ENCODE peak calls at places on chromosomes 2 and 18, in four cellular contexts. Y is GM12892, X is SK-N-SH, H is K562. K is an unnamed sample.
A peak's percentile ranks its signal among the peaks of the same experiment; 100 is the strongest.

GRCh38 chr2:48457227-48457626 is 72.7 kb upstream of the STON1 start:
- DNase-seq in Y (no peak), X (no peak), H (no peak), K (no peak)

GRCh38 chr2:219385958-219386520 is 1.7 kb downstream of the DNPEP start:
- DNase-seq in Y (no peak), X (no peak), H (no peak), K (no peak)

GRCh38 chr2:23423062-23423872 is 38.3 kb downstream of the KLHL29 start:
- DNase-seq in Y (no peak), X (peak; percentile 30), H (no peak), K (no peak)

GRCh38 chr18:45997689-45998088 is 30.6 kb upstream of the EPG5 start:
- DNase-seq in Y (peak; percentile 15), X (no peak), H (no peak), K (peak; percentile 35)

GRCh38 chr2:37576831-37577230 is 94.6 kb downstream of the CDC42EP3 start:
- DNase-seq in Y (no peak), X (no peak), H (no peak), K (no peak)

GRCh38 chr18:417495-417894 is 83.0 kb downstream of the COLEC12 start:
- DNase-seq in Y (no peak), X (no peak), H (no peak), K (no peak)

GRCh38 chr2:111139637-111140317 is 19.1 kb downstream of the BCL2L11 start:
- DNase-seq in Y (no peak), X (no peak), H (no peak), K (no peak)

GRCh38 chr18:10579079-10579867 is 53.4 kb downstream of the NAPG start:
- DNase-seq in Y (no peak), X (no peak), H (peak; percentile 12), K (no peak)

GRCh38 chr2:118387509-118387908 is 299.2 kb downstream of the INSIG2 start:
- DNase-seq in Y (no peak), X (no peak), H (no peak), K (no peak)

GRCh38 chr2:235091983-235092382 is 140.2 kb downstream of the SH3BP4 start:
- DNase-seq in Y (no peak), X (no peak), H (no peak), K (no peak)

GRCh38 chr18:48781041-48781989 is 169.4 kb downstream of the SMAD7 start:
- DNase-seq in Y (no peak), X (peak; percentile 91), H (peak; percentile 95), K (no peak)

GRCh38 chr18:58657081-58657480 is 14.2 kb upstream of the MALT1 start:
- DNase-seq in Y (no peak), X (no peak), H (no peak), K (no peak)

GRCh38 chr2:177728920-177729319 is 336.3 kb downstream of the AGPS start:
- DNase-seq in Y (no peak), X (no peak), H (no peak), K (no peak)

GRCh38 chr2:8310557-8311455 is 371.1 kb upstream of the ID2 start:
- DNase-seq in Y (no peak), X (no peak), H (no peak), K (no peak)

GRCh38 chr2:62197017-62197586 is 1.2 kb downstream of the B3GNT2 start:
- DNase-seq in Y (no peak), X (peak; percentile 68), H (no peak), K (no peak)

GRCh38 chr18:30971338-30971956 is 71.1 kb downstream of the DSC3 start:
- DNase-seq in Y (no peak), X (peak; percentile 14), H (peak; percentile 20), K (no peak)

GRCh38 chr18:5287854-5288253 is 7.7 kb downstream of the ZBTB14 start:
- DNase-seq in Y (no peak), X (no peak), H (no peak), K (no peak)

GRCh38 chr2:40282428-40282827 is 169.5 kb downstream of the SLC8A1 start:
- DNase-seq in Y (no peak), X (no peak), H (no peak), K (no peak)

GRCh38 chr2:181575650-181576025 is 81.3 kb downstream of the CERKL start:
- DNase-seq in Y (no peak), X (no peak), H (no peak), K (no peak)

GRCh38 chr2:216539120-216539519 is 40.5 kb downstream of the RPL37A start:
- DNase-seq in Y (no peak), X (no peak), H (no peak), K (no peak)

GRCh38 chr2:218984239-218985020 is 554 bp downstream of the FEV start:
- DNase-seq in Y (no peak), X (peak; percentile 78), H (no peak), K (peak; percentile 35)

GRCh38 chr18:63831080-63831788 is 56.0 kb downstream of the SERPINB7 start:
- DNase-seq in Y (peak; percentile 15), X (no peak), H (no peak), K (no peak)

GRCh38 chr2:101295895-101296294 is 12.6 kb downstream of the RNF149 start:
- DNase-seq in Y (no peak), X (no peak), H (no peak), K (no peak)

GRCh38 chr18:36630917-36631316 is 197.9 kb downstream of the TPGS2 start:
- DNase-seq in Y (no peak), X (no peak), H (no peak), K (no peak)

GRCh38 chr2:57802243-57802642 is 244.4 kb upstream of the VRK2 start:
- DNase-seq in Y (no peak), X (no peak), H (no peak), K (no peak)

GRCh38 chr2:1795842-1796580 is 51.7 kb upstream of the PXDN start:
- DNase-seq in Y (no peak), X (no peak), H (no peak), K (no peak)

GRCh38 chr2:32064021-32064678 is 794 bp downstream of the SPAST start:
- DNase-seq in Y (peak; percentile 23), X (peak; percentile 55), H (peak; percentile 48), K (no peak)
- TF ChIP-seq POLR2AphosphoS5 in Y (peak; percentile 43), X (no peak), H (no peak), K (peak; percentile 71)

GRCh38 chr18:3248062-3248669 is 565 bp downstream of the MYL12A start:
- DNase-seq in Y (no peak), X (no peak), H (no peak), K (no peak)

GRCh38 chr18:3247243-3248061 is at the start of gene MYL12A:
- DNase-seq in Y (peak; percentile 81), X (peak; percentile 96), H (peak; percentile 97), K (peak; percentile 80)

GRCh38 chr18:3250237-3251107 is 2.9 kb downstream of the MYL12A start:
- DNase-seq in Y (no peak), X (no peak), H (no peak), K (no peak)

GRCh38 chr18:3246636-3247242 is 862 bp upstream of the MYL12A start:
- DNase-seq in Y (no peak), X (no peak), H (peak; percentile 80), K (no peak)

DNA sequence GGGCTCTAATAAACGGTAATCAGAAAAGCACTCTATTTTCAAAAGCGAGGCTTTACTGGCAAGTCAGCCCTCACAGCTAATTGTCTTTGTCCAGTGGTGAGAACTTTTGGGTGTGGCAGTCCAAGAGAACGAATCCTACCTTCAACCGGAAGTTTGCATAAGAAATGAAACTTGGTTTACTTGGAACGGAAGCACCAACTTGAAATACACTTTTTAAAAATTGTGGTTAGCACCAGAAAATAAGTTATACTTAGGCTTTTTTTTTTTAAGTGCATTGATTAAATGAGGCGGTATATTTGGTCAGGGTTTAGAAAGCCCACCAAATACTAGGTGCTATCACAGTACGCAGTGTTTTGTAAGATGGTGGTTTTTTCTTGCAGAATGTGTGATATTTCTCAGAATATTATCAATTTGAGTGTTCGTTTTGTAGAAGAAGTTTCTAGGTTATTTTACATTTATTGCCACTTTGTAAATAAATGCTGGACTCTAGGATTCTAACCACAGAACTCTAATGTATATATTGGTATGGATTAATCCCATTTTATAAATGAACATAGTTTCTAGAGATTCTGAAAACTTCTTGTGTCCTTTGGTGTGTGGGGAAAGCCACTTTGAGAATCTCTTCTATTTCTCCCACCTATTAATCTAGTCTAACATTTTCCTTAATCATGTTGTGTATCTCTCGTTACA is 1.2 kb downstream of the MYL12A start:
- DNase-seq in Y (no peak), X (no peak), H (peak; percentile 39), K (no peak)
- TF ChIP-seq TAF1 in Y (peak; percentile 34), X (no peak), H (peak; percentile 37), K (no peak)

DNA sequence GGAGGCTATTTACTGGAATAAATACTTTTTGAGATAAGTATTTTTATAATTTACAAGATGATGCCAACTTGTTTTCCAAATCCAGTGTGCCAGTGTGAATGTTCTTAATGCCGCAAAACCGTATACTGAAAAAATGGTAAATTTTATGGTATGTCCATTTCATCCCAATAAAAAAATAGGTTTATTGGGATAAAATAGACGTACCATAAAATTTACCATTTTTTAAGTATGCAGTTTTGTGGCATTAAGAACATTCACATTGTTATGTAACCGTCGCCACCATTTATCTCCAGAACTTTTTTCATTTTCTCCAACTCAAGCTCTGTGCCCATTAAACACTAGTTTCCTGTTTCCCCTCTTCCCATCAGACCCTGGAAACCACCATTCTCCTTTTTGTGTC is 167.9 kb downstream of the PARD3B start:
- DNase-seq in Y (no peak), X (no peak), H (no peak), K (no peak)
- TF ChIP-seq POLR2AphosphoS5 in Y (no peak), X (no peak), H (no peak), K (no peak)

GRCh38 chr2:100178085-100178788 is 35.8 kb upstream of the AFF3 start:
- DNase-seq in Y (no peak), X (peak; percentile 71), H (peak; percentile 78), K (no peak)
- TF ChIP-seq TAF1 in Y (no peak), X (no peak), H (no peak), K (no peak)

GRCh38 chr2:77147154-77147553 is 375.0 kb downstream of the LRRTM4 start:
- DNase-seq in Y (no peak), X (peak; percentile 5), H (no peak), K (no peak)
- TF ChIP-seq POLR2AphosphoS5 in Y (no peak), X (no peak), H (no peak), K (no peak)

GRCh38 chr2:83894976-83895375 is 564.1 kb downstream of the SUCLG1 start:
- DNase-seq in Y (no peak), X (no peak), H (no peak), K (no peak)

GRCh38 chr2:83901322-83901721 is 557.8 kb downstream of the SUCLG1 start:
- DNase-seq in Y (no peak), X (no peak), H (no peak), K (no peak)

GRCh38 chr2:83899271-83899670 is 559.8 kb downstream of the SUCLG1 start:
- DNase-seq in Y (no peak), X (no peak), H (no peak), K (no peak)

GRCh38 chr2:83900859-83901258 is 558.2 kb downstream of the SUCLG1 start:
- DNase-seq in Y (no peak), X (no peak), H (no peak), K (no peak)
- TF ChIP-seq TAF1 in Y (no peak), X (no peak), H (no peak), K (no peak)

GRCh38 chr2:59237311-59237710 is 996.2 kb upstream of the FANCL start:
- DNase-seq in Y (no peak), X (no peak), H (no peak), K (no peak)

GRCh38 chr2:59233910-59234309 is 992.8 kb upstream of the FANCL start:
- DNase-seq in Y (no peak), X (no peak), H (no peak), K (no peak)

GRCh38 chr2:59232394-59233165 is 991.5 kb upstream of the FANCL start:
- DNase-seq in Y (no peak), X (no peak), H (no peak), K (no peak)

GRCh38 chr2:59236723-59237122 is 995.6 kb upstream of the FANCL start:
- DNase-seq in Y (no peak), X (no peak), H (no peak), K (no peak)

GRCh38 chr2:59233448-59233847 is 992.3 kb upstream of the FANCL start:
- DNase-seq in Y (no peak), X (peak; percentile 1), H (no peak), K (no peak)
- TF ChIP-seq POLR2AphosphoS5 in Y (no peak), X (no peak), H (no peak), K (no peak)

K was measured in GM12891.